ENCODE peak calls at places on chromosomes 4 and X, in seven cellular contexts. U is choroid plexus epithelial cell, H is GM23338, M is Panc1, R is cardiac muscle cell, D is HFF-Myc, Y is Caco-2. B is an unnamed sample.
A peak's percentile ranks its signal among the peaks of the same experiment; 100 is the strongest.

GRCh38 chr4:41095973-41096372 is 118.4 kb downstream of the APBB2 start:
- DNase-seq in M (no peak), R (no peak), U (peak; percentile 90), H (no peak), Y (no peak), D (no peak), B (no peak)

GRCh38 chrX:55057691-55058249 is 17.1 kb upstream of the PAGE2B start:
- DNase-seq in U (peak; percentile 59), H (peak; percentile 44), D (peak; percentile 9), R (peak; percentile 5), M (peak; percentile 20), Y (peak; percentile 33), B (no peak)

GRCh38 chrX:111483140-111483539 is 28.3 kb upstream of the SERTM2 start:
- DNase-seq in D (no peak), U (no peak), H (no peak), Y (no peak), R (no peak), M (no peak), B (no peak)

GRCh38 chr4:46258436-46258835 is 131.5 kb downstream of the GABRA2 start:
- DNase-seq in Y (no peak), D (no peak), M (no peak), R (no peak), U (no peak), H (no peak), B (no peak)

GRCh38 chr4:22552802-22553201 is 36.9 kb upstream of the ADGRA3 start:
- DNase-seq in R (no peak), Y (no peak), D (no peak), M (no peak), H (peak; percentile 3), U (peak; percentile 17), B (no peak)

GRCh38 chr4:17059192-17059634 is 160.8 kb upstream of the LDB2 start:
- DNase-seq in M (no peak), H (no peak), U (peak; percentile 36), R (no peak), D (no peak), Y (no peak), B (no peak)

GRCh38 chrX:129777218-129777768 is 2.5 kb upstream of the SASH3 start:
- DNase-seq in U (no peak), Y (no peak), M (no peak), R (no peak), D (no peak), H (no peak), B (peak; percentile 79)

GRCh38 chr4:2673157-2673556 is 83.0 kb downstream of the TNIP2 start:
- DNase-seq in R (peak; percentile 35), H (peak; percentile 45), Y (no peak), M (no peak), U (peak; percentile 40), D (no peak), B (no peak)

GRCh38 chrX:154051210-154051810 is 31.6 kb upstream of the IRAK1 start:
- DNase-seq in M (peak; percentile 33), D (no peak), R (peak; percentile 62), U (peak; percentile 75), Y (peak; percentile 66), H (peak; percentile 78), B (peak; percentile 83)

GRCh38 chr4:67892253-67892652 is 8.5 kb upstream of the TMPRSS11D start:
- DNase-seq in D (no peak), U (no peak), Y (no peak), M (no peak), H (no peak), R (no peak), B (no peak)

GRCh38 chr4:84632092-84632491 is 49.2 kb downstream of the CDS1 start:
- DNase-seq in M (no peak), D (no peak), R (no peak), H (no peak), Y (no peak), U (peak; percentile 93), B (no peak)

GRCh38 chrX:116318672-116319071 is 117.7 kb upstream of the SLC6A14 start:
- DNase-seq in U (peak; percentile 13), R (no peak), H (no peak), Y (no peak), M (no peak), D (no peak), B (no peak)

GRCh38 chrX:148457279-148457678 is 43.1 kb upstream of the AFF2 start:
- DNase-seq in U (no peak), R (no peak), D (no peak), M (no peak), Y (no peak), H (no peak), B (peak; percentile 16)

GRCh38 chr4:88143504-88143903 is 14.9 kb downstream of the ABCG2 start:
- DNase-seq in U (peak; percentile 52), M (no peak), R (no peak), H (no peak), Y (no peak), D (no peak), B (no peak)

GRCh38 chrX:153519569-153520285 is 2.3 kb downstream of the ATP2B3 start:
- DNase-seq in H (no peak), Y (no peak), M (no peak), D (no peak), R (no peak), U (peak; percentile 26), B (no peak)

GRCh38 chrX:39857780-39858179 is 240.0 kb downstream of the BCOR start:
- DNase-seq in Y (no peak), U (no peak), H (no peak), R (no peak), D (no peak), M (no peak), B (no peak)

GRCh38 chr4:38030023-38030422 is 69.8 kb downstream of the PTTG2 start:
- DNase-seq in U (no peak), Y (no peak), H (no peak), R (no peak), M (no peak), D (no peak), B (no peak)

GRCh38 chr4:74018116-74018515 is 19.6 kb upstream of the CXCL5 start:
- DNase-seq in U (no peak), H (no peak), D (no peak), R (no peak), M (no peak), Y (no peak), B (no peak)

GRCh38 chr4:53935780-53936179 is 128.6 kb downstream of the CHIC2 start:
- DNase-seq in H (no peak), D (no peak), M (no peak), R (no peak), U (peak; percentile 84), Y (no peak), B (no peak)

GRCh38 chrX:134172588-134173259 is 64.3 kb upstream of the CCDC160 start:
- DNase-seq in Y (no peak), H (no peak), R (peak; percentile 60), U (peak; percentile 6), D (no peak), M (no peak), B (peak; percentile 52)

GRCh38 chrX:104806346-104806745 is 240.3 kb downstream of the IL1RAPL2 start:
- DNase-seq in H (no peak), M (no peak), R (no peak), D (no peak), U (no peak), Y (no peak), B (no peak)

GRCh38 chr4:17578482-17578891 is 1.5 kb downstream of the LAP3 start:
- DNase-seq in D (no peak), H (no peak), R (no peak), U (peak; percentile 32), M (no peak), Y (no peak), B (no peak)

GRCh38 chr4:134126955-134127354 is 74.6 kb downstream of the PABPC4L start:
- DNase-seq in U (no peak), H (no peak), D (no peak), Y (no peak), R (no peak), M (no peak), B (no peak)

GRCh38 chr4:134132086-134132783 is 69.4 kb downstream of the PABPC4L start:
- DNase-seq in H (no peak), R (no peak), M (no peak), U (no peak), D (no peak), Y (no peak), B (no peak)
- TF ChIP-seq CTCF in H (no peak), R (no peak), M (no peak), U (no peak), D (no peak), Y (no peak), B (no peak)

GRCh38 chr4:148376151-148376550 is 66.1 kb downstream of the NR3C2 start:
- DNase-seq in M (no peak), R (no peak), U (peak; percentile 65), Y (no peak), D (peak; percentile 2), H (no peak), B (no peak)
- H3K4me3 ChIP-seq in M (no peak overlapping the region), R (no peak overlapping the region), U (no peak overlapping the region), Y (no peak overlapping the region), D (no peak overlapping the region), H (no peak overlapping the region), B (no peak overlapping the region)

GRCh38 chrX:7072856-7073255 is 74.7 kb upstream of the STS start:
- DNase-seq in H (no peak), Y (no peak), R (no peak), D (no peak), M (no peak), U (no peak), B (no peak)

GRCh38 chrX:7076245-7076661 is 71.3 kb upstream of the STS start:
- DNase-seq in R (no peak), M (no peak), U (peak; percentile 26), Y (no peak), D (no peak), H (no peak), B (no peak)

GRCh38 chrX:7074908-7075204 is 72.7 kb upstream of the STS start:
- DNase-seq in Y (no peak), M (no peak), D (no peak), H (no peak), R (no peak), U (no peak), B (no peak)

GRCh38 chrX:7073336-7073735 is 74.2 kb upstream of the STS start:
- DNase-seq in R (no peak), U (no peak), D (no peak), H (no peak), Y (no peak), M (no peak), B (no peak)

GRCh38 chrX:7074135-7074907 is 73.2 kb upstream of the STS start:
- DNase-seq in U (no peak), H (no peak), M (no peak), D (no peak), R (no peak), Y (no peak), B (no peak)
- TF ChIP-seq CTCF in U (no peak), H (no peak), M (no peak), D (no peak), R (peak; percentile 16), Y (no peak), B (no peak)

DNA sequence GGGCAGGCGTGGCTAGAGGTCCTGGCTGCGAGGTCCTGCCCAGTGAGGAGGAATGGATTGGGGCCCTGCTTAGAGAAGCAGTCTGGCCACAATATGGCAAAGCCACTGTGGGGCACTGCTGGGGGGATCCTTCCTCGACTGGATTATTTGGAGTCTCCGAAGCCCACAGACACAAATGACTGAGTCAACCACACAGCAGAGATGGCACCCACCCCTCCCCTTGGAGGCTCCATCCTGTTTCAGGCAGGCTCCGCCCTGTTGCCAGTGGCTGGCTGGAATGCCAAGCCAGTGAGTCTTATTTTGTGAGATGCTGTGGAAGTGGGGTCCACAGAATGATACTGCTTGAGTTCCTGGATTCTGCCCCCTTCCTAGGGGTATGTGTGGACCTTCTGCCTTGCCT is 363.9 kb downstream of the PPP1R2C start:
- DNase-seq in R (no peak), D (no peak), M (no peak), H (no peak), U (no peak), Y (no peak), B (no peak)
- H3K4me3 ChIP-seq in R (no peak overlapping the region), D (no peak overlapping the region), M (no peak overlapping the region), H (no peak overlapping the region), U (no peak overlapping the region), Y (no peak overlapping the region), B (no peak overlapping the region)

GRCh38 chr4:162839814-162840213 is 326.9 kb downstream of the NAF1 start:
- DNase-seq in Y (peak; percentile 5), U (no peak), D (no peak), H (peak; percentile 62), M (no peak), R (no peak), B (no peak)
- TF ChIP-seq CTCF in Y (peak; percentile 19), U (peak; percentile 9), D (no peak), H (peak; percentile 77), M (no peak), R (no peak), B (no peak)

B was measured in Peyer's patch.